ENCODE peak calls at places on chromosomes 13 and 19, in five cellular contexts. R, A, M, F and U are unnamed samples.

GRCh38 chr19:57903298-57904174 is 12.9 kb downstream of the ZNF417 start:
- DNase-seq in R (no peak), A (no peak), M (no peak), F (no peak), U (no peak)

GRCh38 chr19:54523403-54523802 is 20.8 kb downstream of the LAIR2 start:
- DNase-seq in R (no peak), A (no peak), M (no peak), F (no peak), U (no peak)

GRCh38 chr19:39805120-39805519 is 26.5 kb downstream of the LEUTX start:
- DNase-seq in R (no peak), A (no peak), M (no peak), F (no peak), U (no peak)

GRCh38 chr13:45413826-45414312 is 4.3 kb downstream of the SLC25A30 start:
- DNase-seq in R (no peak), A (no peak), M (no peak), F (no peak), U (no peak)

GRCh38 chr13:19155321-19155861 is 26.2 kb downstream of the TUBA3C start:
- DNase-seq in R (no peak), A (no peak), M (no peak), F (no peak), U (no peak)

GRCh38 chr13:19382111-19382510 is 179.2 kb downstream of the TPTE2 start:
- DNase-seq in R (no peak), A (no peak), M (no peak), F (no peak), U (no peak)

GRCh38 chr19:16885166-16885565 is 3.6 kb upstream of the F2RL3 start:
- DNase-seq in R (no peak), A (no peak), M (no peak), F (no peak), U (no peak)

GRCh38 chr19:9406798-9407352 is 28.5 kb downstream of the ZNF266 start:
- DNase-seq in R (no peak), A (peak), M (peak), F (peak), U (peak)

GRCh38 chr19:6076675-6077463 is 33.4 kb downstream of the RFX2 start:
- DNase-seq in R (no peak), A (no peak), M (no peak), F (no peak), U (no peak)

GRCh38 chr19:46299004-46299509 is 2.2 kb downstream of the HIF3A start:
- DNase-seq in R (no peak), A (peak), M (peak), F (no peak), U (peak)

GRCh38 chr13:24650157-24650556 is 30.1 kb upstream of the ATP12A start:
- DNase-seq in R (no peak), A (no peak), M (no peak), F (no peak), U (no peak)

GRCh38 chr19:23527797-23528196 is 132.5 kb upstream of the ZNF91 start:
- DNase-seq in R (no peak), A (no peak), M (no peak), F (no peak), U (no peak)

GRCh38 chr19:17001603-17002183 is 24.9 kb downstream of the CPAMD8 start:
- DNase-seq in R (no peak), A (peak), M (peak), F (peak), U (peak)

GRCh38 chr13:113616281-113616906 is 31.8 kb downstream of the TFDP1 start:
- DNase-seq in R (no peak), A (no peak), M (peak), F (no peak), U (no peak)

GRCh38 chr13:35379663-35380062 is 96.8 kb downstream of the MAB21L1 start:
- DNase-seq in R (no peak), A (no peak), M (no peak), F (no peak), U (no peak)

GRCh38 chr19:18791315-18791678 is 192 bp upstream of the COMP start:
- DNase-seq in R (no peak), A (no peak), M (no peak), F (no peak), U (no peak)

GRCh38 chr19:9793051-9793591 is 24.6 kb upstream of the ZNF846 start:
- DNase-seq in R (no peak), A (peak), M (peak), F (no peak), U (no peak)

GRCh38 chr19:38350883-38351282 is 15.3 kb downstream of the CATSPERG start:
- DNase-seq in R (no peak), A (no peak), M (no peak), F (no peak), U (no peak)

GRCh38 chr19:18532208-18532890 is 10.5 kb upstream of the ELL start:
- DNase-seq in R (no peak), A (no peak), M (no peak), F (no peak), U (no peak)

GRCh38 chr13:54742984-54743383 is 1714.4 kb downstream of the OLFM4 start:
- DNase-seq in R (no peak), A (no peak), M (no peak), F (no peak), U (no peak)